ENCODE peak calls at places on chromosomes 13 and 19, in nine cellular contexts. J is B cell, C is AG04449, L is hepatocyte, O is transverse colon, M is cardiac fibroblast, I is H9, T is kidney epithelial cell, P is breast epithelium. X is an unnamed sample.

GRCh38 chr13:67726979-67727378 is 496.8 kb upstream of the PCDH9 start:
- DNase-seq in J (no peak), C (no peak), L (peak; percentile 14), O (peak; percentile 67), M (no peak), I (no peak), T (no peak), P (no peak), X (no peak)

GRCh38 chr13:33144358-33144784 is 128.1 kb downstream of the KL start:
- DNase-seq in J (no peak), C (no peak), L (no peak), O (no peak), M (no peak), I (no peak), T (no peak), P (no peak), X (no peak)

GRCh38 chr13:31192306-31192705 is 7.5 kb upstream of the B3GLCT start:
- DNase-seq in J (no peak), C (no peak), L (no peak), O (no peak), M (no peak), I (no peak), T (no peak), P (no peak), X (no peak)

GRCh38 chr19:1849999-1850398 is 1.7 kb upstream of the REXO1 start:
- DNase-seq in J (no peak), C (no peak), L (no peak), O (no peak), M (no peak), I (no peak), T (no peak), P (no peak), X (no peak)

GRCh38 chr13:106520205-106521004 is 15.1 kb downstream of the EFNB2 start:
- DNase-seq in J (no peak), C (no peak), L (no peak), O (no peak), M (peak; percentile 61), I (no peak), T (no peak), P (no peak), X (no peak)

GRCh38 chr13:51342706-51343105 is 3.2 kb downstream of the SERPINE3 start:
- DNase-seq in J (no peak), C (peak; percentile 53), L (no peak), O (no peak), M (peak; percentile 82), I (no peak), T (no peak), P (no peak), X (no peak)

GRCh38 chr13:101242720-101243119 is 173.6 kb downstream of the NALCN start:
- DNase-seq in J (no peak), C (no peak), L (no peak), O (no peak), M (peak; percentile 17), I (no peak), T (no peak), P (no peak), X (no peak)

GRCh38 chr19:28012361-28012760 is 1200.6 kb downstream of the UQCRFS1 start:
- DNase-seq in J (no peak), C (no peak), L (no peak), O (no peak), M (no peak), I (peak; percentile 75), T (no peak), P (no peak), X (no peak)

GRCh38 chr19:23996549-23996948 is 81.9 kb downstream of the ZNF726 start:
- DNase-seq in J (peak; percentile 28), C (no peak), L (no peak), O (no peak), M (peak; percentile 14), I (peak; percentile 28), T (no peak), P (no peak), X (no peak)

GRCh38 chr13:72400859-72401258 is 326.6 kb downstream of the MZT1 start:
- DNase-seq in J (no peak), C (no peak), L (no peak), O (no peak), M (no peak), I (no peak), T (no peak), P (no peak), X (no peak)

GRCh38 chr13:50707533-50708096 is 135.9 kb downstream of the DLEU7 start:
- DNase-seq in J (no peak), C (no peak), L (no peak), O (no peak), M (no peak), I (no peak), T (no peak), P (no peak), X (no peak)

GRCh38 chr13:109818891-109819290 is 32.5 kb upstream of the IRS2 start:
- DNase-seq in J (no peak), C (no peak), L (no peak), O (no peak), M (peak; percentile 56), I (no peak), T (no peak), P (no peak), X (no peak)

GRCh38 chr19:43290568-43291359 is 21.4 kb upstream of the PSG9 start:
- DNase-seq in J (peak; percentile 33), C (no peak), L (no peak), O (no peak), M (peak; percentile 17), I (no peak), T (no peak), P (no peak), X (no peak)

GRCh38 chr19:15300533-15301194 is 31.7 kb downstream of the BRD4 start:
- DNase-seq in J (no peak), C (no peak), L (no peak), O (no peak), M (peak; percentile 93), I (no peak), T (no peak), P (no peak), X (no peak)

GRCh38 chr19:6694147-6694815 is 24.3 kb upstream of the TNFSF14 start:
- DNase-seq in J (no peak), C (no peak), L (no peak), O (no peak), M (peak; percentile 44), I (no peak), T (no peak), P (no peak), X (no peak)

GRCh38 chr13:40984670-40985366 is 34.3 kb downstream of the ELF1 start:
- DNase-seq in J (peak; percentile 54), C (no peak), L (no peak), O (no peak), M (peak; percentile 50), I (no peak), T (no peak), P (no peak), X (no peak)

DNA sequence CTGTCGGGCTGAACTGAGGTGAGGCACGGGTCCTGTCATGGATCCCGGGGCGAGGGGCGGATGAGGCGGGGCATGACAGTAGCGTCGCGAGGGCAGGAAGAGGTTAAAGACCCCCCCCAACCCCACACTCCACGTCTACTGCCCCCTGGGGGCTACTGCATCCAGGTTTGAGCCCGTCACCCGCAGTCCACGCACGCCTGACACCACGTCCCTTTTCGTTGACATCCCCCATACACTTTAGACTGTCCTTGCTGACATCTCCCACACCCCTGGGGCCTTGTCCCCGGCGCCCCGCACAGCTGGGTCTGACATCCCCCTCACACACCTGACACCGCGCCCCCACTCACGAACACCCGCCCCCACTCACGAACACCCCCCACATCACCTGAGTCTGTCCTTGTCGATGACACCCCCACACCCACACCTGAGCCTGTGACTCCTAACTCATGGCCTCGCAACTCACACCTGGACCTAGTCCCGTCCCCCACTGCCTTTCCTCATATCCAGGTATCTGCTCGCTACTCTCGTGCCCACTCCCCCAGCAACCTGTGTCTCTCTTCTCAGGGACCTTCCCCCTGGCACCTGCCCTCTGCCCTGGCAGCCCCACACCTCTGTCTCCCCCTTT is 416 bp downstream of the SLC25A42 start:
- DNase-seq in J (no peak), C (no peak), L (no peak), O (peak; percentile 27), M (no peak), I (no peak), T (no peak), P (peak; percentile 25), X (no peak)
- TF ChIP-seq CTCF in J (peak; percentile 70), C (peak; percentile 43), L (peak; percentile 44), O (no peak), M (peak; percentile 8), I (peak; percentile 28), T (peak; percentile 23), P (no peak), X (peak; percentile 24)

DNA sequence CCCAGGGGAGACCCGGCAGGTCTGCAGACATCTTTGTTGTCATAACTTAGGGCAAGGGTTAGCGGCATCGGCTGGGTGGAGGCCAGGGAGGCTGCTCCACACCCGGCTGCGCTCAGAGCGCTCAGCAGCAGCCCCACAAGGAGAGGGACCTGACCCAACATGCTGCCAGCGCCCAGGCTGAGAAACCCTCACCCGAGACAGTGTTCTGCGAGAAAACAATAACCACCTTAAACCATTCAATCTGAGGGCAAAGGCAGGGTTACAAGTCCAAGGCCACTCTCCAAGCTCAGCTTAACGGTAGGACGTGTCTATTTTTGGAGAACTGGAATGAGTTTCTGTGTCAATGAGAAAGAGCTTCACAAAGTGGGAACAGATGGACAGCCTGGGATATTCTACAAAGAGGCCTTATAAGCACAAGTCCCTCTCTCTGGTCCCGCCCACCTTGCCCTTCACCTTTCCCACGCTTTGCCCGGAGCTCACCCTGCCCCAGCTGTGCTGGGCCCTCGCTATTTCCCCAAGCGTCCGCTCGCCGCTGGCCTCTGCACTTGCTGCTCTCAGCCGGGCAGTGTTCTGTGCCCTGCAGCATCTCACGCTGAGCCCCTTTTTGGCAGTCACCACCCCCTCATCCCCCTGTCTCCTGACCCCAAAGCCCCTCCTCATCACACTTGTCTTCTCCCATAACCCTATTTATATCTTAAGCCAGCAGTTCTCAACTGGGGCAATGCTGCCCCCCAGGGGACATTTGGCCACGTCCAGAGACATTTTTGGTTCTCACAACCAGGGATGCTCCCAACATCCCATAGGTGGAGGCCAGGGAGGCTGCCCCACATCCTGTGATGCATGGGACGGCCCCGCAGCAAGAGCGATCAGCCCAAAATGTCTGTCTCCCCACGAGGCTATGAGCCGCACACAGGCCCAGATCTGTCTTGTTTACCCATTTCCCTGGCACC is 17.6 kb downstream of the PPP1R12C start:
- DNase-seq in J (no peak), C (no peak), L (no peak), O (no peak), M (peak; percentile 22), I (peak; percentile 67), T (no peak), P (no peak), X (no peak)
- TF ChIP-seq CTCF in J (no peak), C (no peak), L (peak; percentile 11), O (no peak), M (no peak), I (peak; percentile 57), T (peak; percentile 15), P (no peak), X (no peak)

GRCh38 chr19:51511353-51511752 is 9.8 kb upstream of the SIGLEC12 start:
- DNase-seq in J (peak; percentile 39), C (no peak), L (no peak), O (no peak), M (peak; percentile 17), I (no peak), T (no peak), P (no peak), X (no peak)
- TF ChIP-seq CTCF in J (no peak), C (peak; percentile 3), L (no peak), O (no peak), M (peak; percentile 30), I (peak; percentile 71), T (peak; percentile 3), P (no peak), X (peak; percentile 49)

DNA sequence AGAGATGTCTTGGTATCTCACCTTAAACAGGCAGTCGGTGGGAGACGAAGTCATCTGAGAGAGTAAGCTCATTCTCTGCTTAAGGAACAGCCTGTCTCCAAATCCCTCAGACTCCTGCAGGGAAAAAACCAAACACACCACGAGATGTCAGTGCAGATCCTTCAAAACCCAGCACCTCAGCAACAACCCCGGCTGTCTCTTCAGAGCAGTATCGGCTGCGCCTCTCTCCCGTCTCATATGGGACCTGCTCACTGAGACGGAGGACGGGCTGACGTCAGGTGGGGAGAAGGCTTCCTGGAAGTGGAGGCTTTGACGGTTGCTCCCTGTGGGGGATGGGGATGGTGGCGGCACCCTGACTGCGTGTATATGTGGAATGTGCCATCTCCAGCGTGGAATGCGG is 43.6 kb downstream of the ANKRD27 start:
- DNase-seq in J (no peak), C (no peak), L (no peak), O (no peak), M (no peak), I (no peak), T (no peak), P (no peak), X (no peak)
- TF ChIP-seq CTCF in J (no peak), C (no peak), L (peak; percentile 3), O (no peak), M (no peak), I (no peak), T (no peak), P (no peak), X (no peak)